ENCODE peak calls at places on chromosomes 4 and X, in seven cellular contexts. A is right atrium auricular region; U is CD8-positive, alpha-beta T cell; F is body of pancreas; D is breast epithelium; X is Peyer's patch; T is SJSA1. N is an unnamed sample.

GRCh38 chrX:150365953-150366911 is 3.1 kb downstream of the MAMLD1 start:
- DNase-seq in A (no peak), X (peak; percentile 68), U (no peak), T (peak; percentile 74), D (peak; percentile 64), F (peak; percentile 57), N (no peak)

GRCh38 chrX:74346124-74346523 is 42.1 kb downstream of the ZCCHC13 start:
- DNase-seq in X (no peak), U (no peak), F (no peak), D (no peak), T (no peak), A (no peak), N (no peak)

GRCh38 chr4:181737744-181738143 is 505.5 kb upstream of the TENM3 start:
- DNase-seq in T (no peak), X (no peak), U (no peak), A (no peak), D (no peak), F (no peak), N (no peak)

GRCh38 chr4:7101692-7102515 is 34.0 kb upstream of the GRPEL1 start:
- DNase-seq in D (peak; percentile 64), F (peak; percentile 79), X (peak; percentile 88), T (peak; percentile 23), A (peak; percentile 82), U (peak; percentile 23), N (peak; percentile 76)

GRCh38 chrX:78375894-78376293 is 48.5 kb upstream of the CYSLTR1 start:
- DNase-seq in A (no peak), X (no peak), U (no peak), T (no peak), D (no peak), F (no peak), N (no peak)

GRCh38 chr4:94298725-94299252 is 43.8 kb downstream of the HPGDS start:
- DNase-seq in D (no peak), T (no peak), X (no peak), F (no peak), U (no peak), A (no peak), N (no peak)

GRCh38 chr4:7777871-7778523 is 161.7 kb downstream of the AFAP1 start:
- DNase-seq in X (no peak), U (no peak), T (peak; percentile 21), A (no peak), D (no peak), F (no peak), N (no peak)

GRCh38 chrX:17669891-17670290 is 67.4 kb upstream of the SCML1 start:
- DNase-seq in U (no peak), D (no peak), A (no peak), X (no peak), T (no peak), F (no peak), N (no peak)

GRCh38 chr4:84726356-84726755 is 143.4 kb downstream of the CDS1 start:
- DNase-seq in D (no peak), A (no peak), F (no peak), U (no peak), X (no peak), T (peak; percentile 22), N (no peak)

GRCh38 chr4:1174941-1175634 is 2.7 kb upstream of the SPON2 start:
- DNase-seq in X (no peak), U (no peak), F (no peak), A (peak; percentile 56), D (no peak), T (no peak), N (no peak)

GRCh38 chr4:73309211-73309610 is 50.6 kb upstream of the ANKRD17 start:
- DNase-seq in T (peak; percentile 14), A (no peak), X (no peak), F (no peak), U (no peak), D (no peak), N (no peak)

GRCh38 chr4:113289736-113290135 is 240.3 kb downstream of the ANK2 start:
- DNase-seq in A (no peak), X (no peak), D (no peak), T (no peak), F (no peak), U (no peak), N (no peak)

GRCh38 chrX:12327836-12328235 is 189.6 kb downstream of the FRMPD4 start:
- DNase-seq in D (no peak), U (no peak), F (no peak), A (no peak), T (no peak), X (no peak), N (no peak)

DNA sequence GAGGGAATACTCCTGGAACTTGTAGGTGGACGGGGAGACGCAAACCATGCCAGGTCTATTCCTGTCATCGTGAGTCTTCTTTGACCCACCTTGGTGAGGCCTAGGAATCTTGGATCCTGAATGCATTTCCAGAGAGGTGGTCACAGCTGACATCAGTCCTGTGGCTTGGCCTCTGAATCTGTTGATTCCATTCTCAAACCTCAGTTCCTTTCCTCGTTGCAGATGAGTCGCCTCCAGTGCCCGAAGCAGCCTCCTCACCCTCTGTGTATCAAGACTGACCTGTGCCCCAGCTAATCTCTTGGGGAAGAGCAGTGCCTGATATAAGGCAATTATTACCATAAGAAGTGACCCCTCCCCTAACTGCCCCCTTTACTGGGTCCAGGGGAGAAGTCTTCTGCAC is 118.1 kb downstream of the SMIM20 start:
- DNase-seq in F (no peak), T (no peak), X (no peak), D (no peak), U (no peak), A (no peak), N (no peak)
- H3K4me1 ChIP-seq in F (peaks cover 13% of the 10 kb centered on the region), T (peaks cover 5% of the 10 kb centered on the region), X (no peaks in the 10 kb centered on the region), D (no peaks in the 10 kb centered on the region), U (no peaks in the 10 kb centered on the region), A (no peaks in the 10 kb centered on the region), N (peaks cover 37% of the 10 kb centered on the region)

DNA sequence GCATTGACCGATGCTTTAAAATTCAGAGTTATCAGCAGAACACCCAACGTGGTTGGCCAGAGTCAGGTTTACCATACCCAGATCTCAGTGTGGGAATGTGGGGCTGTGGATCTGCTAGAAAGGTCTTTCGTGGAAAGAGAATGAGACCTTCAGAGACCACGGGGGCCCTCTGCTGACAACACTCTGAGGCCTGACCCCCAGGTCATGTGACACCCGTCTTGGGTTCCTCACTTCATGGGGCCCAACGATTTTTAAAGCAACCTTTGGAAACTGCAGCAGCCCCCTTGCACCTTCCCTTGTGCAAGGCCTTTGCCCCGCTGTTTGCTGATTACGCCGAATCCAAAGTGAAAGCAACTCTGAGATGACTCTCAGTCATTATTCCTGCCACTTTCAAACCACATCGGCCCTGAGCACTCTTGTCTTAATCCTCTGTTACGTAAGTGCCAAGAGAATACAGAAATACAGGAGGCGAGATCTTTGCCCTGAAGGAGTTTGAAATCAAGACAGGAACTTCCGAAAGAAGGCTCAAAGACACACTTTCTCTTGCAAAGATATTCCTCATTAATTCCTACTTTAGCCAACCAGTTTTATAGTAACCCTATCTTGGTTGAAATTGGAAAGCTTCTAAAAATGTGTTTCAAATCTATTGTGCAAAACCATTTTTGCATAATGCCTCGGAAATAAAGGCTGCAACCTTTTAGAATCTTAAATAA is 88.3 kb downstream of the EVC2 start:
- DNase-seq in U (no peak), T (no peak), D (no peak), A (no peak), X (no peak), F (no peak), N (no peak)
- H3K36me3 ChIP-seq in U (no peaks in the 10 kb centered on the region), T (no peaks in the 10 kb centered on the region), D (no peaks in the 10 kb centered on the region), A (peaks cover 63% of the 10 kb centered on the region), X (no peaks in the 10 kb centered on the region), F (no peaks in the 10 kb centered on the region), N (peaks cover 95% of the 10 kb centered on the region)

GRCh38 chr4:169226565-169226964 is 44.2 kb downstream of the SH3RF1 start:
- DNase-seq in T (no peak), X (no peak), D (no peak), F (no peak), U (no peak), A (no peak), N (no peak)
- H3K4me1 ChIP-seq in T (peaks cover 67% of the 10 kb centered on the region), X (no peaks in the 10 kb centered on the region), D (no peaks in the 10 kb centered on the region), F (peaks cover 9% of the 10 kb centered on the region), U (no peaks in the 10 kb centered on the region), A (no peaks in the 10 kb centered on the region), N (peaks cover 9% of the 10 kb centered on the region)

DNA sequence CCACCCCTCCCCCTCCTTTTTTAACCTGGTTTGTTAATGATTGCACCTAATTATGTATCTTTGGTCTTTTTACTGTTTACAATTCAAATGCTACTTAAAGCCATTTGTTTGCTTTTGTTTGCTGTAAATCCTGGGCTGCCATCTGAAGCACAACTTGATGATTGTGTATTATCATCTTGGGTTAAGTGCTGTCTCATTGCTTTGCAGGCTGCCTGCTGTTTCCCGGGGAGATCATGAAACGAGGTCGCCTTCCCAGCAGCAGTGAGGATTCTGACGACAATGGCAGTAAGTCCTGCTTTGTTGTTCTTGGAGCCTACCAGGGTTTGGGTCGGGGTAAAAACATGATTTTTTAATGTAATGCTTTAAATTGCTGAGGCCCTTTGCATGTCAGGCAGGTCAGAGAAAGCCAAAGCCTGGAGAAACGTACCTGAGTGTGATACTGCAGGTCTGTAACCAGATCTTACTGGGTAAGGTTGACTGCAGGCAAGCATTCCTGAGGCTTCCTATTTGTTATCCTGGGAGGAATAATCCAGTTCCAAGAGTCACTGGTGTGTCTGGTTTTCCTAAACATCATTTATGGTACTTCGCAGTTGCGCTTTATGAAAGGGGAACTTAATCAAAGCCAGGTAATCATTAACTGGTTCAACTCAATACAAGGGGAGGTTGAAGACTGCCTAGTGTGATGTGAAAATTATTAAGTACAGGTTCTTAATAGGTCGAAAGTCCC is 22.2 kb downstream of the JADE1 start:
- DNase-seq in D (no peak), A (no peak), F (peak; percentile 27), X (no peak), U (no peak), T (peak; percentile 14), N (no peak)
- H3K36me3 ChIP-seq in D (no peaks in the 10 kb centered on the region), A (peaks cover 13% of the 10 kb centered on the region), F (no peaks in the 10 kb centered on the region), X (peaks cover 13% of the 10 kb centered on the region), U (peaks cover 15% of the 10 kb centered on the region), T (peaks cover 46% of the 10 kb centered on the region), N (peaks cover 37% of the 10 kb centered on the region)

DNA sequence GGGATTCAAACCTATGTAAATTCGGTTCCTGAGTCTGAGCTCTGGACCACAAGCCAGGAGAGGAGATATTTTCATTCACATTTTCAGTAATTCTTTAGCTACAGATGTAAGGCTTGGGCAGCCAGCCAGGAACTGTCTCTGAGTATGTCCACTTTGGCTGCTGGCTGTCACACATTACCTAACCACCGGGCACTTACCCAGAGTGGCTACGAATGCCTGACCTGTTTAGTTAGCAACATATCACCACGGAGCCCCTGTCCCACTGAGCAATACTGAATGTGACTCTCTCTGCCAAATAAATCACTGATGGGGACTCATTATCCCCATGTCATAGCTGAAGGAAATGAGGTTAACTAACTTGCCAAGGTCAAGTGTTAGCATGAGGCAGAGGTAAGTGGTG is 15.3 kb downstream of the USP46 start:
- DNase-seq in A (peak; percentile 87), U (no peak), X (peak; percentile 55), D (peak; percentile 48), F (peak; percentile 77), T (no peak), N (peak; percentile 72)
- H3K4me1 ChIP-seq in A (no peaks in the 10 kb centered on the region), U (no peaks in the 10 kb centered on the region), X (no peaks in the 10 kb centered on the region), D (peaks cover 7% of the 10 kb centered on the region), F (peaks cover 25% of the 10 kb centered on the region), T (peaks cover 21% of the 10 kb centered on the region), N (peaks cover 24% of the 10 kb centered on the region)

N was measured in stomach.